ENCODE peak calls at places on chromosome 10, in eight cellular contexts. S is esophagus squamous epithelium; R is left ventricle myocardium inferior; E is RWPE2; C is neuronal stem cell; M is PC-3; T is CD8-positive, alpha-beta T cell; G is endodermal cell. B is an unnamed sample. For H3K4me1, the result is how much of the 10 kb centered on the place peaks cover.

GRCh38 chr10:94343159-94343558 is 19.6 kb downstream of the NOC3L start:
- DNase-seq in R (no peak), M (no peak), G (no peak), T (no peak), S (no peak), C (no peak), E (no peak), B (no peak)

GRCh38 chr10:73886625-73887024 is 12.3 kb upstream of the CAMK2G start:
- DNase-seq in C (no peak), G (peak), T (no peak), E (no peak), M (peak), S (no peak), R (no peak), B (no peak)

GRCh38 chr10:50224330-50224952 is 26.9 kb downstream of the ASAH2 start:
- DNase-seq in C (peak), G (peak), M (peak), T (no peak), R (no peak), S (no peak), E (no peak), B (no peak)

GRCh38 chr10:127787873-127788272 is 50.9 kb downstream of the FOXI2 start:
- DNase-seq in E (no peak), S (no peak), C (no peak), R (no peak), M (no peak), T (no peak), G (no peak), B (no peak)

GRCh38 chr10:19945275-19945674 is 129.0 kb downstream of the PLXDC2 start:
- DNase-seq in E (no peak), C (no peak), G (no peak), T (no peak), S (no peak), M (no peak), R (peak), B (peak)

GRCh38 chr10:36366843-36367242 is 724.7 kb upstream of the FZD8 start:
- DNase-seq in C (no peak), R (no peak), S (no peak), M (no peak), E (no peak), G (no peak), T (no peak), B (no peak)

GRCh38 chr10:13877154-13877909 is 290.6 kb downstream of the PRPF18 start:
- DNase-seq in T (no peak), G (peak), C (no peak), S (no peak), M (no peak), E (no peak), R (peak), B (peak)

GRCh38 chr10:64537931-64538330 is 1016.7 kb downstream of the REEP3 start:
- DNase-seq in E (no peak), T (no peak), M (no peak), C (no peak), S (no peak), R (no peak), G (no peak), B (no peak)

GRCh38 chr10:43403911-43404674 is 4.9 kb downstream of the HNRNPF start:
- DNase-seq in T (no peak), C (no peak), M (peak), G (no peak), R (no peak), E (no peak), S (no peak), B (no peak)

GRCh38 chr10:33859319-33860022 is 525.0 kb upstream of the NRP1 start:
- DNase-seq in R (no peak), M (peak), G (no peak), E (no peak), T (no peak), C (no peak), S (no peak), B (no peak)

GRCh38 chr10:1552415-1552814 is 184.9 kb downstream of the ADARB2 start:
- DNase-seq in S (no peak), R (no peak), G (no peak), C (no peak), E (no peak), T (no peak), M (no peak), B (no peak)

GRCh38 chr10:65518379-65518778 is 1407.5 kb upstream of the LRRTM3 start:
- DNase-seq in S (no peak), E (no peak), T (no peak), G (no peak), M (peak), R (no peak), C (no peak), B (no peak)

GRCh38 chr10:116038259-116038658 is 234.7 kb downstream of the GFRA1 start:
- DNase-seq in C (no peak), E (no peak), G (no peak), T (no peak), R (no peak), M (no peak), S (no peak), B (peak)

GRCh38 chr10:122435212-122435827 is 19.1 kb upstream of the ARMS2 start:
- DNase-seq in S (no peak), C (peak), G (no peak), R (no peak), T (no peak), M (peak), E (no peak), B (no peak)

DNA sequence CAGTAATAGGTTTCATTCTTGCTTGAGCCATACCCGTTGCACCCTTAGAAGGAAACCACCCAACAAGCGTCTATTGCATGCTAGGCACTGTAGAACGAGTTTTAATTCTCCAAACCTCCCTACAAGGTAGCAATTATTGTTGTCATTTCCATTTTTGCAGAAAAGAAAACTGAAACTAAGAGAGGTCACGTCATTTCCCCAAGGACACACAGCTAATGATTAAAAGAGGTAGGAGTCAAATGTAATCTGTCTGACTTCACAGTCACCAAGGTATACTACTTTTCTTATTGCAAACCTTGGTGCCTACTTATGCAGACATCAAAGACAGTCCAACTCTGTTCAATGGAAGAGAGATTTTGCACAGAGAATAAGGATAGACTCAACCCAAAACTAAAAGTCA is 49.1 kb upstream of the C1QL3 start:
- DNase-seq in M (no peak), T (no peak), G (no peak), C (no peak), R (no peak), E (no peak), S (no peak), B (no peak)
- H3K27ac ChIP-seq in M (no peak), T (no peak), G (no peak), C (no peak), R (no peak), E (no peak), S (no peak), B (no peak)

DNA sequence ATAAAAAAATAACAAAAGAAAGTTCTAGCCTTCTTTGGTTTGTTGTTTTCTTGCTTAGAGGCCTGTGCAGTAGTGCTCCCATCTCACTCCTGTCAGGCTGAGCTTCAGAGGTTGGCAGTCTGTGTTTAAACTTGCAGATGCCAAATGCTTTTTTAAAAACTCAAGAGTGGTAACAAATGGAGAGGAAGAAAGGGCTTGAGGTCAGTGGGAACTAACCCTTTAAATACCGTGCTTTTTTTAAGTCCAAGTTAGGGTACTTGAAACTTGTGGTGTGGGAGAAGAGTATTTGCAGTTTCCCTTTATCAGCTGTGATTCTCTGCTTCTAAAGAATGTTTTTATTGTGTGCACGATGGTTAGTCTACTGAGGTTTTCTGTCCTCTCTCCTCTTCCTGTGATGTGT is 29.4 kb downstream of the ZRANB1 start:
- DNase-seq in T (no peak), S (no peak), G (no peak), R (no peak), C (no peak), M (no peak), E (no peak), B (no peak)
- H3K4me3 ChIP-seq in T (no peak), S (no peak), G (no peak), R (no peak), C (no peak), M (no peak), E (no peak), B (no peak)

GRCh38 chr10:124068929-124069328 is 24.5 kb downstream of the CHST15 start:
- DNase-seq in S (no peak), E (no peak), R (no peak), G (no peak), T (no peak), C (no peak), M (no peak), B (no peak)
- H3K4me1 ChIP-seq in S (under half), E (under half), R (under half), G (under half), T (under half), C (half or more), M (under half), B (under half)

GRCh38 chr10:24351883-24352778 is 143.2 kb downstream of the KIAA1217 start:
- DNase-seq in S (no peak), R (no peak), T (no peak), C (peak), E (no peak), G (no peak), M (no peak), B (no peak)

GRCh38 chr10:24353319-24353718 is 144.4 kb downstream of the KIAA1217 start:
- DNase-seq in G (no peak), R (no peak), C (no peak), E (no peak), T (no peak), S (no peak), M (no peak), B (no peak)

GRCh38 chr10:24346877-24347505 is 138.1 kb downstream of the KIAA1217 start:
- DNase-seq in M (peak), G (no peak), C (no peak), R (no peak), T (no peak), E (no peak), S (no peak), B (no peak)

GRCh38 chr10:24350111-24350921 is 141.4 kb downstream of the KIAA1217 start:
- DNase-seq in R (no peak), C (no peak), T (no peak), G (no peak), M (no peak), S (no peak), E (no peak), B (no peak)

GRCh38 chr10:24349379-24350110 is 140.6 kb downstream of the KIAA1217 start:
- DNase-seq in G (no peak), M (peak), C (no peak), R (no peak), E (no peak), T (no peak), S (no peak), B (no peak)
- H3K27ac ChIP-seq in G (no peak), M (peak), C (no peak), R (peak), E (peak), T (no peak), S (no peak), B (no peak)

GRCh38 chr10:101028446-101029244 is 2.3 kb downstream of the PDZD7 start:
- DNase-seq in C (no peak), M (no peak), T (no peak), E (no peak), S (no peak), G (no peak), R (no peak), B (no peak)
- H3K4me3 ChIP-seq in C (peak), M (no peak), T (no peak), E (no peak), S (no peak), G (no peak), R (no peak), B (no peak)

GRCh38 chr10:60417898-60418297 is 28.2 kb upstream of the ANK3 start:
- DNase-seq in S (no peak), R (no peak), E (no peak), C (no peak), M (peak), T (no peak), G (no peak), B (no peak)
- H3K4me1 ChIP-seq in S (under half), R (under half), E (under half), C (under half), M (half or more), T (under half), G (under half), B (under half)

GRCh38 chr10:124030711-124031110 is 62.7 kb downstream of the CHST15 start:
- DNase-seq in G (no peak), E (no peak), M (no peak), S (no peak), R (no peak), T (no peak), C (no peak), B (no peak)

GRCh38 chr10:124033887-124034218 is 59.5 kb downstream of the CHST15 start:
- DNase-seq in T (no peak), G (no peak), C (no peak), R (peak), E (no peak), S (no peak), M (no peak), B (no peak)

GRCh38 chr10:124035928-124036558 is 57.4 kb downstream of the CHST15 start:
- DNase-seq in S (peak), R (peak), E (no peak), T (peak), G (no peak), C (no peak), M (no peak), B (peak)

GRCh38 chr10:124035306-124035927 is 58.0 kb downstream of the CHST15 start:
- DNase-seq in E (no peak), M (no peak), S (no peak), C (no peak), T (no peak), G (no peak), R (no peak), B (no peak)

DNA sequence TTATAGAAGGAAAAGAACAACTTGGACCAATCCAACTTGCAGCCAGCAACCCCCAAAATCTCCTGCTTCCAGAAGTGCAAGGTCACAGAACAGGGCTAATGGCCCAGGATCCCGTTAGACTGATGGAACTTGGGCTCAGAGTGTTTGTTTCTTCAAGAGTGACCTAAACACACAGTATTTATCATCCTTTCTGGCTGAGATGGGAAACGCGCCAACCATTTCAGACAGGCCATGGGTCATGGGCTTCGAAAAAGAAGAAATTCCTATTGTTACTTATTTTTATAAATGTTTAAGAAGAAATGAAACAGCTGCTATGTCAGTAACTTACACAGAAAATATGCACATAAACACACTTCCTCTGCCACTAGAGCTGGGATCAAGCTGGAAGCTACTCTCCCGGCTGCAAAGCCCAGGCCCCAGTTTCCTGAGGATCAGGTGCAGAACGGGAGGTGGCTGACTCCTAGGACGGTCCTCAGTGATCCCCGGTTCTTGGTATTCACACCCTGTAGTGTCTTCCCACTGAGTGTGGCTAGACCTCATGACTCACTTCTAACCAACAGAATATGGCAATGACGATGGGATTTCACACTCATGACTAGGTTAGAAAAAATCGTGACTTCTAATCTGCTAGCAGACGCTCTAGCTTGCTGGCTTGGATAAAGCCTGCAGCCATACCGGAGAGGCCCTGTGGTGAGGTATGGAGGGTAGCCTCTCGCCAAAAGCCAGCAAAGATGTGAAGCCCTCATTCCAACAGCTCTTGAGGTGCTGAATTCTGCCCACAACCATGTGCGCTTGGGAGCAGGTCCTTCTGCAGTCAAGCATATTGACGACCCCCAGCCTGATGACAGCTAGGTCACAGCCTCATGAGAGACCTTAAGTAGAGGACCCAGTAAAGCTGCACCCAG is 60.2 kb downstream of the CHST15 start:
- DNase-seq in R (no peak), M (no peak), C (no peak), E (no peak), G (peak), T (no peak), S (no peak), B (no peak)
- H3K27ac ChIP-seq in R (no peak), M (no peak), C (no peak), E (no peak), G (no peak), T (no peak), S (peak), B (peak)